ENCODE peak calls at places on chromosomes 7 and 10, in six cellular contexts. S is GM23338, O is WTC11, F is GM12878, G is H1, B is K562. N is an unnamed sample.

GRCh38 chr7:105975770-105976428 is 12.8 kb downstream of the CDHR3 start:
- DNase-seq in O (no peak), S (no peak), B (no peak), G (no peak), F (no peak), N (no peak)

GRCh38 chr10:133166828-133167692 is 7.0 kb downstream of the KNDC1 start:
- DNase-seq in B (no peak), S (no peak), O (no peak), F (no peak), G (no peak), N (no peak)

GRCh38 chr7:41010967-41011366 is 691.9 kb downstream of the INHBA start:
- DNase-seq in S (no peak), G (no peak), B (no peak), O (no peak), F (no peak), N (no peak)

GRCh38 chr7:68967598-68967997 is 630.7 kb upstream of the AUTS2 start:
- DNase-seq in B (no peak), F (no peak), O (no peak), S (no peak), G (no peak), N (no peak)

GRCh38 chr7:92496876-92497275 is 19.1 kb upstream of the ERVW-1 start:
- DNase-seq in S (no peak), F (no peak), G (no peak), B (no peak), O (no peak), N (no peak)

GRCh38 chr7:135877799-135878198 is 99.4 kb downstream of the MTPN start:
- DNase-seq in S (no peak), O (no peak), G (no peak), B (no peak), F (peak), N (no peak)

GRCh38 chr10:71396714-71397339 is at the start of gene CDH23:
- DNase-seq in B (peak), O (peak), G (no peak), F (no peak), S (peak), N (no peak)

GRCh38 chr10:1274098-1274745 is 218.0 kb downstream of the WDR37 start:
- DNase-seq in G (no peak), S (no peak), B (no peak), O (no peak), F (no peak), N (no peak)

GRCh38 chr7:97004931-97005763 is at the start of gene DLX6:
- DNase-seq in S (peak), B (no peak), G (no peak), F (no peak), O (peak), N (peak)

GRCh38 chr10:30701471-30702173 is 72.1 kb upstream of the LYZL2 start:
- DNase-seq in B (no peak), O (no peak), F (peak), G (no peak), S (no peak), N (no peak)

GRCh38 chr10:132383026-132383565 is 13.9 kb upstream of the PWWP2B start:
- DNase-seq in O (no peak), G (no peak), B (no peak), S (no peak), F (no peak), N (no peak)

GRCh38 chr7:158829021-158829341 is 328 bp downstream of the ESYT2 start:
- DNase-seq in F (no peak), B (no peak), G (no peak), O (peak), S (peak), N (peak)

GRCh38 chr7:151137076-151137611 is 30.4 kb downstream of the GBX1 start:
- DNase-seq in G (no peak), F (no peak), O (peak), B (no peak), S (peak), N (no peak)

GRCh38 chr7:131578602-131579001 is 22.2 kb upstream of the PODXL start:
- DNase-seq in S (peak), G (no peak), F (no peak), O (no peak), B (no peak), N (no peak)

GRCh38 chr7:1268076-1268815 is 35.6 kb downstream of the UNCX start:
- DNase-seq in B (no peak), F (no peak), S (no peak), G (no peak), O (peak), N (no peak)

GRCh38 chr7:1267016-1267900 is 34.6 kb downstream of the UNCX start:
- DNase-seq in B (no peak), O (peak), F (no peak), S (no peak), G (no peak), N (no peak)

GRCh38 chr7:1270181-1270580 is 37.5 kb downstream of the UNCX start:
- DNase-seq in S (no peak), G (no peak), B (no peak), O (peak), F (no peak), N (no peak)

GRCh38 chr7:1269336-1269890 is 36.7 kb downstream of the UNCX start:
- DNase-seq in B (no peak), F (no peak), G (no peak), S (no peak), O (no peak), N (no peak)

DNA sequence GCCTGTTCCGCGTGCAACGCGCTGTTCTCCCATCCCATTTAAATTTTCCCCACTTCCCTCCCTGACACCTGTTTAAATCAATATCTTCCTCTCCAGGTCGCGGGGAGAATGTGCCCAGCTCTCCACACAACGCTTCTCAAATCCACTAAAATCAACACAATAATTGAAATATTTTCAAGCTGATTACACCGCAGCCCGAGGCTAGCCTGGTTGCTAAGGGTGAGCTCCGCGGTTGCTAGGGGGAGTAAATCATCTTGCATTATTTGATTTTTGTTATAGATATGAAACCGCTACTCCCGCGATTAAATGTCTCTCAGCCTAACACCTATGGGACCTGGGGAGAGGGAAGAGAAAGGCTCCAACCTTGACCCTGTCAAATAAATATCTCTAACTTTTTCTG is 36.2 kb downstream of the UNCX start:
- DNase-seq in B (no peak), F (no peak), S (no peak), O (no peak), G (no peak), N (no peak)
- TF ChIP-seq CREB1 in B (no peak), F (no peak), S (no peak), O (no peak), G (no peak), N (no peak)

DNA sequence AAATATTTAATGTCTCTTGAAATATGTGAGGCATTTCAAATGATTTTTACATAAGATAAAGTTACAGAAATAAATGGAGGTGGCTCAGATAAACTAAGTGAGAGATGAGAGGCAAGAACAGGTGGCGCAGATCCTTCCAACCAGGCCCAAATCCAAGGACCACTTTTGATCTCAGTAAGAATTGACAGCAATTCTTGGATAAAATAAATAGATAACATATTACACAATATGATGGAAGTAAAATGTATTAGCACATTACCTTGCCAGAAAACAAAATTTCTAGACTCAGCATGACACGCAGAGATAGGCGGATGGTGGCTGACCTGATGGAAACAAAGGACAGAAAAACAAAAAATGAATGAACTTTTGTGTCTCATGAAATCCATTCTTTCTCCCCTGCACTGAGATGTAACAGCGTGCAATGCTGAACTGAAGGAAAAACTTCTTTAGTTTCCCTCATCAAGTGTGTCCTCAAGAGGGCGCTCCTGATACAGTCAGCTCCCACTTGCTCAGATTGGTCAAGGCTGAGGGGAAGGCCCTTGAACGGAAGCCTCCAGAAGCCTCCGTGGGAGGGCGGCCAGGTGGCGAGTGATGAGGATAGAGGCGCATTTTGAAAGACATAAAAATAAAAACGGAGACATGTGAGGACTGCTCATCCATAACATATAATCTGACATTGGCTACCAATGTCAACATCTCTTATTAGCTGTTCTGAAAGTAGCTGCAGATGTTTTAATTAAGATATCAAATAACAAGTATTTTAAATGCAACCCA is 62.8 kb upstream of the GSDME start:
- DNase-seq in O (peak), S (peak), F (no peak), G (no peak), B (peak), N (peak)
- TF ChIP-seq CREB1 in O (no peak), S (no peak), F (no peak), G (no peak), B (no peak), N (no peak)

GRCh38 chr7:139683137-139683871 is 94.5 kb downstream of the HIPK2 start:
- DNase-seq in B (no peak), S (no peak), O (no peak), G (no peak), F (no peak), N (no peak)

GRCh38 chr7:139680676-139681462 is 96.9 kb downstream of the HIPK2 start:
- DNase-seq in S (no peak), G (no peak), F (no peak), O (no peak), B (peak), N (no peak)

GRCh38 chr7:139681812-139682135 is 96.0 kb downstream of the HIPK2 start:
- DNase-seq in F (no peak), G (no peak), S (no peak), O (no peak), B (no peak), N (no peak)

GRCh38 chr7:139681463-139681755 is 96.4 kb downstream of the HIPK2 start:
- DNase-seq in F (no peak), B (peak), G (no peak), S (no peak), O (no peak), N (no peak)

DNA sequence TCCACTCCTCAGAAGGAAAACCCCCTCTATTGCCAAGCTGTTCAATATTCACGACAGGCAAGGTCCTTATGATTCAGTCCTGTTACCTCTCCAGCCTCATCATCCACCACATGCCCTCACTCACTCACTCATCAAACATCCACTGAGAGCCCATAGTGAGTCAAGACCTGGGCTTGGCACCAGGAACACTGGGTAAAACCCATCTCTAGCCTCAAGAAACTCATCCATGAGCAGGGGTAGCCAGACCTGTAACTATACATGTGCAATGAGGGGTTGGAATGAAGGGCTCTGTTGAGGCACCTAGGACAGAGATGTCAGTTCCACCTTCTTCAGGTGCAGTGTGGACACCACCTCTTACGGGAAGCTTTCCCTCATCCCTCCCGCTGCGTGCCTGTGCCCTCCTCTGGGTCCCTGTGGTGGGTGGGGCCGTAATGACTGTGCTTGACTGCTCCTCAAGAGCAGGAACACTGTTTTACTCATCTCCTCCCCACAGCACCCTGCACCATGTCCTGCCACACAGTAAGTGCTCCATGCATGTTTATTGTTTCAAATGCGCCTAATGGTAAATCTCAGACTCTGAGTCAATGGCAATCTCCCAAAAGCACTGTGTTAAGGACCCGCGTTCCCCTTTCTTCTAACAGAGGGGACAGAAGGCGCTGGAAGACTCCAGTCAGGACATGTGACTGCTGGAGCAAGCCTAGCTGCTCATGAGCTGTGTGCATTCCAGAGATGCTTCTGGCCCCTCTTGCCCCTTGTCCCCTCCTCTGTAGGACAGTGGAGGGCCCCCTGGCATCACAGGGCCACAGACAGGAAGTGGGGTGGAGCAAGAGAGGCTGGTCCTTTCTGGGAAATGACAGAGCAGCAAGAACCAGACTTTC is 95.4 kb downstream of the HIPK2 start:
- DNase-seq in F (no peak), B (no peak), G (no peak), S (no peak), O (no peak), N (peak)
- TF ChIP-seq CREB1 in F (no peak), B (no peak), G (no peak), S (no peak), O (no peak), N (no peak)

GRCh38 chr10:89942217-89942616 is 240.8 kb downstream of the KIF20B start:
- DNase-seq in B (no peak), F (no peak), S (no peak), G (no peak), O (no peak), N (no peak)

GRCh38 chr10:89940076-89940475 is 238.7 kb downstream of the KIF20B start:
- DNase-seq in B (no peak), G (no peak), O (no peak), S (no peak), F (no peak), N (no peak)

GRCh38 chr10:89937494-89937893 is 236.1 kb downstream of the KIF20B start:
- DNase-seq in B (no peak), G (no peak), F (no peak), O (no peak), S (no peak), N (no peak)
- TF ChIP-seq CREB1 in B (no peak), G (no peak), F (no peak), O (no peak), S (no peak), N (no peak)

GRCh38 chr10:13048762-13049161 is 47.2 kb upstream of the CCDC3 start:
- DNase-seq in B (no peak), F (no peak), S (no peak), O (no peak), G (no peak), N (no peak)

GRCh38 chr10:13049774-13050420 is 48.4 kb upstream of the CCDC3 start:
- DNase-seq in O (no peak), F (no peak), S (no peak), G (no peak), B (no peak), N (no peak)

GRCh38 chr10:13051126-13051694 is 48.8 kb upstream of the OPTN start:
- DNase-seq in B (no peak), O (no peak), G (no peak), S (no peak), F (no peak), N (no peak)

GRCh38 chr10:13046861-13047528 is 45.5 kb upstream of the CCDC3 start:
- DNase-seq in B (no peak), G (no peak), S (peak), F (no peak), O (no peak), N (no peak)

DNA sequence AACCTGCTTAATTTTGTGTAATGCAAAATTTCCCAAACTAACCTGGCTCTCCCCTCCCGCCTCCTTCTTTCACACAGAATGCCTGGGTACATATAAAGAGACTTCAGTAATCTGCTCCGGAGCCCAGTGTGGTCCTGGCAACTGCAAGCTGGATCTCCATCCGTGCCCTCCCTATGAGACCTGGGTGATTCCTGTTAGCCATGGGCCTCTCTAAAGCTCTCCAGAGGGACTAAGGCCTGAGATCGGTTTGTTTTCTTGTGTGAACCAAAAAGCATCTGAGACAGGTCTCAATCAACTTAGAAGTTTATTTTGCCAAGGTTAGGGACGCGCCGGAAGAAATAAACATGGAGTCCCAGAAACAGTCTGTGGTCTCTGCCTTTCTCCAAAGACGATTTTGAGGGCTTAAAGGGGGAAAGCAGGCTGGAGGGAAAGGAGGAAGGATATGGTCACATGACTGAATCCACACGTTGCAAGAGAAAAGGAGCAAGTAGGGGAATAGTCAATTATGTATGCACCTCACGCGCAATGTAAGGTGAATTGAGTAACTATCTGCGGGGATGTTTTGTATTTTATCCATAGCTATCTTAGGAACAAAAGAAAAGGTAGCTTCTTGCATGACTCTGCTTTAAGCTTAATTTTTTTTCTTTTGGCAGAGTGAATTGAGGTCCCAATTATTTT is 46.2 kb upstream of the CCDC3 start:
- DNase-seq in O (no peak), S (peak), F (no peak), G (no peak), B (no peak), N (no peak)
- TF ChIP-seq CREB1 in O (no peak), S (no peak), F (no peak), G (no peak), B (no peak), N (no peak)

DNA sequence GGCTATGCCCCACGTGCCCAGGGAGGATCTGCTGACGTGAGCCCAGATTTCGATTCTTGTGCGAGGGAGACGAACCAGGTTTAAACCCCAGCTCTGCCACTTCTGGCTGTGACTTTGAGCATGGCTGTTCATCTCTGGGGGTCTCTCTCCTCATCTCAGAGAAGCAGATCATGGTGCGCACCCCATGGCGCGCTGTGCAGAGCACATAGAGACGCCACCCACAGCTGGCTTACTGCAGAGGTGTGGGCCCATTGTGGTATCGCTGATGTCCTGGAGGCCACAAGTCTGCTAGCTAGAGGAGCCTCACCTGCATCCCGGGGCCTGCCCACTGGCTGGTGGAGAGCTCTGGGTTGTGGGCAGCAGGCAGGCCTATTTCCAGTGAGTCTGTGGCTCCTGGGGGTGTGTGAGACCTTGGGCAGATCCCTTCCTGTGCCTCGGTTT is 140.5 kb downstream of the LHPP start:
- DNase-seq in O (no peak), S (no peak), G (no peak), B (no peak), F (no peak), N (no peak)
- TF ChIP-seq CREB1 in O (no peak), S (no peak), G (no peak), B (no peak), F (no peak), N (no peak)

DNA sequence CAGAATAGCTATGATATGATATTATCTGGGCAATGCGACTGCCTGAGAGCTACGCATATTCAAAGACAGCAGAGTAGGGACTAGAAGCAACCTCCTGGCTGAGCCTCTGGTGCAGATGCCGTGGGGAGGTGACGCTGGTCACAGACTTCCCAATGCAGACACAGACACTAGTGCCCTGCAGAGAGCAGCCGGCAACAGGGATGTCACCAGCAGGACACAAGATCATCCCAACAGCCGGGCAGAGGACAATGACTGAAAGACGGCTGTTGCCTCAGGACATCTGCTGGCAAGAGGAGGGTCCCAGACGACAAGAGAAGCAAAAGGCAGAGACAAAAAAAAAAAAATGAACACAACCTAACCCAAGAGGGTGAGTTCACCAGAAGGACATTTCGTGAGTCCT is 104.6 kb downstream of the CALN1 start:
- DNase-seq in F (no peak), S (no peak), B (no peak), G (no peak), O (no peak), N (no peak)
- TF ChIP-seq CREB1 in F (no peak), S (no peak), B (no peak), G (no peak), O (no peak), N (no peak)